ENCODE peak calls at places on chromosomes 16 and 17, in five cellular contexts. V, S, R, U and J are unnamed samples.

GRCh38 chr16:10616744-10617640 is 36.6 kb upstream of the EMP2 start:
- DNase-seq in V (peak; percentile 61), S (no peak), R (no peak), U (no peak), J (no peak)

GRCh38 chr16:24540575-24541240 is 1.3 kb downstream of the RBBP6 start:
- DNase-seq in V (no peak), S (no peak), R (peak; percentile 48), U (no peak), J (peak; percentile 18)

GRCh38 chr16:86911311-86911999 is 333.1 kb downstream of the FOXL1 start:
- DNase-seq in V (no peak), S (no peak), R (no peak), U (no peak), J (no peak)

GRCh38 chr16:67000384-67001158 is 12.2 kb downstream of the CES4A start:
- DNase-seq in V (peak; percentile 80), S (no peak), R (peak; percentile 29), U (no peak), J (peak; percentile 86)

GRCh38 chr17:78820122-78820792 is 20.4 kb downstream of the USP36 start:
- DNase-seq in V (no peak), S (no peak), R (no peak), U (no peak), J (no peak)

GRCh38 chr16:23516366-23517137 is 6.3 kb upstream of the GGA2 start:
- DNase-seq in V (no peak), S (no peak), R (no peak), U (no peak), J (no peak)

GRCh38 chr16:57594531-57595031 is 33.8 kb upstream of the ADGRG1 start:
- DNase-seq in V (no peak), S (no peak), R (no peak), U (no peak), J (peak; percentile 81)

GRCh38 chr17:60631119-60631518 is 31.1 kb downstream of the PPM1D start:
- DNase-seq in V (no peak), S (no peak), R (no peak), U (no peak), J (no peak)

GRCh38 chr17:65633988-65634387 is 72.5 kb upstream of the AXIN2 start:
- DNase-seq in V (no peak), S (no peak), R (no peak), U (no peak), J (no peak)

GRCh38 chr17:82956726-82957468 is 117.1 kb upstream of the ZNF750 start:
- DNase-seq in V (peak; percentile 26), S (no peak), R (no peak), U (no peak), J (no peak)

GRCh38 chr17:42266918-42267766 is 9.0 kb downstream of the STAT5B start:
- DNase-seq in V (no peak), S (no peak), R (peak; percentile 100), U (no peak), J (peak; percentile 92)

GRCh38 chr17:48542956-48543853 is 1.7 kb downstream of the HOXB2 start:
- DNase-seq in V (peak; percentile 79), S (no peak), R (peak; percentile 66), U (no peak), J (peak; percentile 63)

GRCh38 chr16:76182092-76182635 is 95.0 kb upstream of the CNTNAP4 start:
- DNase-seq in V (no peak), S (no peak), R (no peak), U (no peak), J (no peak)

GRCh38 chr16:74730049-74730683 is 29.5 kb upstream of the MLKL start:
- DNase-seq in V (no peak), S (no peak), R (no peak), U (no peak), J (no peak)

GRCh38 chr17:57522436-57523005 is 222.6 kb downstream of the CCDC182 start:
- DNase-seq in V (no peak), S (no peak), R (no peak), U (no peak), J (no peak)

GRCh38 chr17:10130263-10130662 is 68.1 kb downstream of the GAS7 start:
- DNase-seq in V (no peak), S (no peak), R (no peak), U (no peak), J (no peak)

GRCh38 chr17:14487068-14487467 is 186.2 kb downstream of the HS3ST3B1 start:
- DNase-seq in V (no peak), S (no peak), R (no peak), U (no peak), J (no peak)

GRCh38 chr16:54792811-54793210 is 137.9 kb upstream of the IRX5 start:
- DNase-seq in V (no peak), S (no peak), R (no peak), U (no peak), J (no peak)

GRCh38 chr16:2512920-2513404 is 790 bp upstream of the ATP6V0C start:
- DNase-seq in V (peak; percentile 72), S (no peak), R (no peak), U (no peak), J (no peak)

GRCh38 chr16:11667824-11668589 is at the start of gene SNN:
- DNase-seq in V (peak; percentile 81), S (no peak), R (peak; percentile 87), U (peak; percentile 85), J (peak; percentile 88)

GRCh38 chr17:76388966-76389888 is 4.8 kb downstream of the SPHK1 start:
- DNase-seq in V (peak; percentile 78), S (no peak), R (no peak), U (no peak), J (no peak)

GRCh38 chr16:67391424-67392300 is 1.6 kb downstream of the TPPP3 start:
- DNase-seq in V (no peak), S (no peak), R (peak; percentile 18), U (no peak), J (no peak)

GRCh38 chr17:33459078-33459940 is 166.2 kb upstream of the ASIC2 start:
- DNase-seq in V (peak; percentile 63), S (no peak), R (no peak), U (no peak), J (no peak)

GRCh38 chr16:2075631-2076030 is 27.8 kb downstream of the TSC2 start:
- DNase-seq in V (no peak), S (no peak), R (no peak), U (no peak), J (no peak)

GRCh38 chr17:81931557-81932332 is 4.2 kb upstream of the MAFG start:
- DNase-seq in V (no peak), S (no peak), R (no peak), U (no peak), J (no peak)

GRCh38 chr16:28981517-28981916 is 3.3 kb upstream of the LAT start:
- DNase-seq in V (peak; percentile 63), S (no peak), R (no peak), U (no peak), J (no peak)

DNA sequence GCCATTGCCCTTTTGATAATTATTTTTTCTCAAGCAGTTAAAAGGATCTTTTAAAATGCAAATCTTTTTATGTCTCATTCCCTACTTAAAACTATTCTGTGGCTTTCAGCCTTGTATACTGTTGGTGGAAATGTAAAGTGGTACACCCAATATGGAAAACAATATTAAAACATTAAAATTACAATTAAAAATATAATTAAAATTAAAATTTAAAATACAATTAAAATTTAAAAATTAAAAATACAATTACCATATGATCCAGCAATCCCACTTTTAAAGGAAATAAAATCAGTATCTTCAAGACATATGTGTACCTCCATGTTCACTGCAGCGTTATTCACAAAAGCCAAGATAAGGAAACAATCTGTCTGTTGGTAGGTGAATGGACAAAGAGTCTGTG is 340.8 kb upstream of the TOM1L1 start:
- DNase-seq in V (no peak), S (no peak), R (no peak), U (no peak), J (no peak)
- H3K9me3 ChIP-seq in V (no peaks in the 10 kb centered on the region), S (no peaks in the 10 kb centered on the region), R (peaks cover 23% of the 10 kb centered on the region), U (no peaks in the 10 kb centered on the region), J (no peaks in the 10 kb centered on the region)

DNA sequence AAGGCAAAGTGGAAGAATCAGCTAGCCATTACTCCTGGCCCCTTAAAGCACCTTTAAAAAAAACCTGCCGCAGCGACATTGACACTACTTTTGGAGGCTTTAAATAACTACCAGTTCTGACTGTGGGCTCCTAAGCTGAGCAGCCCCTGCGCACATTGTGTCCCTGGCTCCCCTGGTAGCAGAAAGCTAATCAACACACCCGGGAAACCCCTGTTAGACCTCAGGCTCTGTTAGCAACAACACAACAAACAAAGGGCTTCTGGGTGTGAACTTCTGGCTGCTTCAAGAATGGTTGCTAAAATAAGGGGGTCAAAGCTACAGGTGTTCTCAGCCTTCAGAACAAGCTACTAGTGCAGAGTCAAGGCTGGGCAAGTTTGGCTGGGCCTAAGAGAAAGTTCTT is 83.6 kb downstream of the TMEM100 start:
- DNase-seq in V (no peak), S (no peak), R (no peak), U (no peak), J (no peak)
- H2BK12ac ChIP-seq in V (no peak overlapping the region), S (no peak overlapping the region), R (no peak overlapping the region), U (no peak overlapping the region), J (no peak overlapping the region)

GRCh38 chr17:54935487-54935886 is 33.0 kb downstream of the COX11 start:
- DNase-seq in V (no peak), S (no peak), R (no peak), U (no peak), J (no peak)
- H3K9me3 ChIP-seq in V (no peaks in the 10 kb centered on the region), S (no peaks in the 10 kb centered on the region), R (no peaks in the 10 kb centered on the region), U (no peaks in the 10 kb centered on the region), J (no peaks in the 10 kb centered on the region)

GRCh38 chr17:37744961-37745800 is at the start of gene HNF1B:
- DNase-seq in V (peak; percentile 83), S (no peak), R (no peak), U (no peak), J (no peak)
- H2BK12ac ChIP-seq in V (no peak within 1 kb of the TSS), S (peak within 1 kb of the TSS; percentile 75), R (no peak within 1 kb of the TSS), U (no peak within 1 kb of the TSS), J (no peak within 1 kb of the TSS)

GRCh38 chr17:15777297-15777696 is 45.2 kb downstream of the TBC1D26 start:
- DNase-seq in V (no peak), S (no peak), R (no peak), U (no peak), J (no peak)
- H3K9me3 ChIP-seq in V (peaks cover 14% of the 10 kb centered on the region), S (peaks cover 17% of the 10 kb centered on the region), R (peaks cover 12% of the 10 kb centered on the region), U (peaks cover 8% of the 10 kb centered on the region), J (peaks cover 7% of the 10 kb centered on the region)